ENCODE peak calls at places on chromosomes 3 and 15, in five cellular contexts. C is H54; L is effector memory CD8-positive, alpha-beta T cell; Q is stimulated activated CD4-positive, alpha-beta T cell treated with anti-CD3 and anti-CD28 coated beads, Interleukin-1b, Interleukin-23, amount 100 ng/mL, for 24 hours; X is LoVo. F is an unnamed sample.

GRCh38 chr3:124985358-124985757 is 50.8 kb upstream of the MUC13 start:
- DNase-seq in Q (no peak), L (no peak), X (peak), C (peak), F (no peak)

GRCh38 chr15:101029971-101030661 is 111.0 kb downstream of the LRRK1 start:
- DNase-seq in C (no peak), L (no peak), Q (no peak), X (no peak), F (no peak)

GRCh38 chr3:106183762-106184391 is 315.1 kb upstream of the CBLB start:
- DNase-seq in L (no peak), X (peak), Q (no peak), C (no peak), F (no peak)

GRCh38 chr3:52339612-52340011 is 23.5 kb downstream of the DNAH1 start:
- DNase-seq in L (peak), X (peak), C (no peak), Q (peak), F (peak)

GRCh38 chr3:12946661-12947316 is 105.4 kb upstream of the RPL32 start:
- DNase-seq in L (no peak), Q (no peak), C (no peak), X (no peak), F (no peak)

GRCh38 chr3:24734019-24734418 is 239.4 kb upstream of the THRB start:
- DNase-seq in L (no peak), C (no peak), X (no peak), Q (no peak), F (no peak)

GRCh38 chr3:134618473-134618860 is 32.4 kb downstream of the KY start:
- DNase-seq in Q (no peak), L (no peak), X (no peak), C (no peak), F (no peak)

GRCh38 chr15:29822685-29823459 is 604 bp upstream of the TJP1 start:
- DNase-seq in L (no peak), X (peak), Q (no peak), C (peak), F (no peak)

GRCh38 chr3:193874997-193875593 is 260.9 kb upstream of the HES1 start:
- DNase-seq in Q (no peak), C (no peak), X (no peak), L (no peak), F (no peak)

GRCh38 chr3:159775372-159775961 is 213.2 kb upstream of the IL12A start:
- DNase-seq in L (no peak), X (peak), Q (no peak), C (no peak), F (no peak)

GRCh38 chr3:123568034-123568433 is 16.8 kb downstream of the HACD2 start:
- DNase-seq in Q (no peak), L (no peak), X (no peak), C (no peak), F (no peak)

GRCh38 chr3:108378153-108378951 is 82.0 kb downstream of the HHLA2 start:
- DNase-seq in Q (no peak), C (no peak), X (no peak), L (no peak), F (no peak)

GRCh38 chr15:69648775-69649735 is 196.4 kb downstream of the RPLP1 start:
- DNase-seq in C (no peak), L (no peak), X (no peak), Q (no peak), F (no peak)

F was measured in immature natural killer cell.